ENCODE peak calls at places on chromosomes 7 and 10, in seven cellular contexts. T is AG04450; C is ovary; D is CD8-positive, alpha-beta T cell; Y is BE2C; L is suprapubic skin; N is upper lobe of left lung. S is an unnamed sample.
A peak's percentile ranks its signal among the peaks of the same experiment; 100 is the strongest.

GRCh38 chr7:95342642-95343252 is 18.4 kb upstream of the PON1 start:
- DNase-seq in T (no peak), C (no peak), D (no peak), Y (no peak), L (no peak), N (no peak), S (no peak)

GRCh38 chr7:144048648-144049047 is at the start of gene OR2A5:
- DNase-seq in T (no peak), C (no peak), D (no peak), Y (no peak), L (no peak), N (no peak), S (no peak)

GRCh38 chr7:53877688-53878087 is 664.5 kb upstream of the VSTM2A start:
- DNase-seq in T (no peak), C (no peak), D (no peak), Y (no peak), L (no peak), N (no peak), S (no peak)

GRCh38 chr10:84944187-84944586 is 615.8 kb downstream of the CCSER2 start:
- DNase-seq in T (no peak), C (no peak), D (no peak), Y (no peak), L (no peak), N (no peak), S (no peak)

GRCh38 chr7:130844811-130845580 is 111.0 kb upstream of the KLF14 start:
- DNase-seq in T (no peak), C (no peak), D (no peak), Y (no peak), L (no peak), N (no peak), S (no peak)

GRCh38 chr7:150431839-150432658 is 18.4 kb upstream of the GIMAP8 start:
- DNase-seq in T (no peak), C (no peak), D (no peak), Y (no peak), L (no peak), N (no peak), S (no peak)

GRCh38 chr7:40463449-40463848 is 328.6 kb downstream of the SUGCT start:
- DNase-seq in T (no peak), C (no peak), D (no peak), Y (no peak), L (no peak), N (no peak), S (no peak)

GRCh38 chr10:125084191-125085186 is 75.9 kb downstream of the CTBP2 start:
- DNase-seq in T (peak; percentile 78), C (peak; percentile 70), D (no peak), Y (no peak), L (peak; percentile 61), N (no peak), S (peak; percentile 95)

GRCh38 chr10:101013365-101013825 is 13.8 kb downstream of the LZTS2 start:
- DNase-seq in T (no peak), C (no peak), D (no peak), Y (no peak), L (no peak), N (no peak), S (no peak)

GRCh38 chr10:101012525-101013364 is 13.1 kb downstream of the LZTS2 start:
- DNase-seq in T (peak; percentile 79), C (peak; percentile 90), D (peak; percentile 41), Y (peak; percentile 90), L (peak; percentile 94), N (peak; percentile 91), S (no peak)

GRCh38 chr10:101010329-101010728 is 10.7 kb downstream of the LZTS2 start:
- DNase-seq in T (no peak), C (no peak), D (no peak), Y (no peak), L (no peak), N (no peak), S (no peak)

GRCh38 chr10:101014230-101014884 is 14.7 kb downstream of the LZTS2 start:
- DNase-seq in T (no peak), C (peak; percentile 87), D (peak; percentile 60), Y (peak; percentile 84), L (peak; percentile 89), N (peak; percentile 82), S (no peak)

DNA sequence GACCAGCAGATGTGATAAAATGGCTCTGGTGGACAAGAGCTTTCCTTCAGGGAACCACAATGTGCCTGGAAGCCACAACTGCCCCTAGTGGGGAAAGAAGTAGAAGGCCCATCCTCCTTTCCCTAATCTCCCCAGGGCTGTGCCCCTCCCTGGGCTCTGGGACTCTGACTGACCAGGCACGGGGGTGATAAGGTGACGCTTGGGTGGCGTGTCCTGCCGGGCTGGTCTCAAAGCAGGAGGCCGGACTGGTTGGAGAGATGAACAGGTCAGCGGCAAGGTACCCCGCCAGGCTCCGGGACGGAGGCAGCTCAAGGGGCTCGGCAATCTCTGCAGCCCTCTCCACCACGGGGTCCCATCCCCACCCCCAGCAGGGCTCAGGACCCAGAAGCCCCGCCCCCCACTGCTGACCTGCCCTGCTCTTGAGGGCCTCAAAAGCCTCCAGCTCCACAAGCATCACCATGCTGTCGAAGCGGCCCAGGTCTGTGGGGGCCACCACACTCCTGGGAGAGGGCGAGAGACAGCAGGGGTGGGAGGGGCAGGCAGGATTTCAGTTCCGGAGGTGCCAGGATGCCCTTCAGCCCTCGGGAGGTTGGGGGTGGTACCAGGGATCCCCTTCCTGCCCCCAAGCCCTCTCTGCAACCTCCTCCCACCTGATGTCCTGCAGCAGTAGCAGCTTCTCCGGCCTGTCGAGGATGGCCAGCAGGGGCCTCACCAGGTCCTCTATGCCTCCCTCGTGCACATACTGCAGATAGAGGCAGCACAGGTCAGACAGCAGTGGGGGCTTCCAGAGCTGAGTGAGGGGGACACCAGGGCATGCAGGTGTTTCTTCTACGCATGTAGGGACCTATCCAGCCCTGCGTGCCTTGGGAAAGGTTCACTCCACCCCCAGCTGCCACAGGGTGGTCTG is 12.2 kb downstream of the LZTS2 start:
- DNase-seq in T (no peak), C (no peak), D (no peak), Y (no peak), L (no peak), N (no peak), S (no peak)
- TF ChIP-seq CTCF in T (peak; percentile 60), C (no peak), D (no peak), Y (peak; percentile 48), L (no peak), N (no peak), S (no peak)

GRCh38 chr10:75397571-75397921 is 4.0 kb downstream of the ZNF503 start:
- DNase-seq in T (no peak), C (peak; percentile 59), D (no peak), Y (no peak), L (no peak), N (no peak), S (no peak)

GRCh38 chr10:75398238-75398629 is 3.3 kb downstream of the ZNF503 start:
- DNase-seq in T (no peak), C (no peak), D (no peak), Y (no peak), L (no peak), N (no peak), S (no peak)

GRCh38 chr10:75399461-75400162 is 2.0 kb downstream of the ZNF503 start:
- DNase-seq in T (no peak), C (peak; percentile 89), D (no peak), Y (peak; percentile 82), L (peak; percentile 89), N (peak; percentile 87), S (no peak)

GRCh38 chr10:75400163-75400768 is 1.3 kb downstream of the ZNF503 start:
- DNase-seq in T (no peak), C (peak; percentile 67), D (no peak), Y (no peak), L (no peak), N (no peak), S (no peak)

DNA sequence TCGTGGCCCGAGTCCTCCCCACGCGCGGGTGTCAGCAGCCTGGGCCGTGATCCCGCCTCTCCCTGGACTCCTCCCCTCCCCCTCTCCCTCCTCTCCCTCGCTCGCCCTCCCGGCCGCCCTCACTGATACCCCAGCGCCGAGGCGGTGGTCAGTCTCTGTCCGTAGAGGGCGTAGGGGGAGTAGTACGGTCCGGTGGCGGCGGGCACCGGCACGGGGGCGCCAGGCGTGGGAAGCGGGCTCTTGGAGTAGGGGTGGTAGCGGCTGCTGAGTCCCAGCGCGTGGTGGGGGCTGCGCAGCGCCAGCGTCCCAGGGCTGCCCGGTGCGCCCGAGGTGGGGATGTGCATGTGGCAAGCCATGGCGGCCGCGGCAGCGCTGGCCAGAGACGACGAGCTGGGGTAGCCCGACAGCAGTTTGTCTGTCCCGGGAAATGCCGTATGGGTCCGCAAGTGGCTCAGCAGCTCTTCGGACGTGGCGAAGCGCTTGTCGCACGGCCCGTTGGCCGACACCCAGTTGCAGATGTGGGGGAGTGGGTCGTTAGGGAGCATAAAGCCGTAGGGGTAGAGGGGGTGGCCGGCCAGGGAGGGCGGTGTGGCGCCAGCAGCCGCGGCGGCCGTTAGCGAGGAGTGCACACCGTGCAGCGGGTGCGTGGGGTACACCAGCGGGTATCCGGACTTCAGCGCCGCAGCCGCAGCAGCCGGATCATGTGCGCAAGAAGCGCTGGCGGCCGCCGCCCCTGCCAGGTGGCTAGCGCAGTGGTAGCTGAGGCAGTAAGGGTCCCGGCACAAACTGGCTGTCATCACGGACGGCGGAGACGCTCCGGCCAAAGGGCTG is 2.7 kb downstream of the ZNF503 start:
- DNase-seq in T (no peak), C (peak; percentile 61), D (no peak), Y (no peak), L (no peak), N (peak; percentile 26), S (no peak)
- H3K4me3 ChIP-seq in T (peak overlapping the region; percentile 100), C (peak overlapping the region; percentile 93), D (no peak overlapping the region), Y (no peak overlapping the region), L (peak overlapping the region; percentile 89), N (peak overlapping the region; percentile 78), S (no peak overlapping the region)

GRCh38 chr10:44684641-44685040 is 226.5 kb upstream of the TMEM72 start:
- DNase-seq in T (no peak), C (no peak), D (no peak), Y (no peak), L (no peak), N (no peak), S (no peak)

GRCh38 chr10:44685177-44685576 is 226.0 kb upstream of the TMEM72 start:
- DNase-seq in T (no peak), C (no peak), D (no peak), Y (no peak), L (no peak), N (no peak), S (no peak)

GRCh38 chr10:44689368-44689767 is 221.8 kb upstream of the TMEM72 start:
- DNase-seq in T (no peak), C (no peak), D (no peak), Y (no peak), L (no peak), N (no peak), S (no peak)
- TF ChIP-seq CTCF in T (peak; percentile 43), C (no peak), D (no peak), Y (no peak), L (no peak), N (no peak), S (peak; percentile 50)

DNA sequence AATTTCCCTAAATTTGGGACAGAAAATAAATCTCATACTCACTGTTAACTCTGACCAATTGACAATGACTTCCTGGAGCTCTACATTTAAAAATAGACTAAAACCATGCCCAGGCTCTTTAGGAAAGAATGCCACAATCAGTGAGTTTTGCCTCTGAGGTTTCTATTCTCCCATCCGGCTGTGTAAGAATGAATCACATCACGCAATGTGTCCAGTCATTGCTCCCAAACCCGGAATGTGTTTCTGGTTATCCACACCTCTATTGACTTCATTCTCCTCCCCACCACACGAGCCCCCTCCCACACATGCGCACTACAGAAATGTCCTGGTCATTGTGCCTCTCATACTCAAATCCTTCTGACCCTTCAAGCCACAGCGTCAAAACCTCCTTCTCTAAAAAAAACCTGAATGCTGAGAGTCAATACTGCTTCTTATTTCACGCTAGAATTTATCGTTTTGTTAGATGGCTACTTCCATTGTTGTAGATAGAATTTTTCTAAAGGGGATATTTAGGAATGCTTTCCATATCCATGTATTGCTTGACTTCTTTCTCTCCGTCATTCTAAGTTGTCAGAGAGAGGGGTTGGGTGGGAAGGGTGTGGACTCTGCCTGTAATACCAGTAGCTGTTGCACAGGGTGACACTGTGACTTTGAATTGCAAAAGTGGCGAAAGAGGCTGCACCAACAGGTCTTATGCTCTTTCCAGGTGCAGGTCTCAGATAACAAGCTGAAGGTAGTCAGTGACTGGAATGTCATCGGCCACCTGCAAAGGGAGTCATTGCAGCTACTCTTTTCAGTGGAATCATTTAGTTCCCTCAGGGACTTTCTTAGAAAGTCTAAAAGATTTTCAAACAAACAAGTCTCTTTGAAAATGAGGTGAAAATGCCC is 356.6 kb downstream of the PAXIP1 start:
- DNase-seq in T (no peak), C (no peak), D (no peak), Y (no peak), L (no peak), N (no peak), S (no peak)
- H3K4me3 ChIP-seq in T (no peak overlapping the region), C (no peak overlapping the region), D (no peak overlapping the region), Y (no peak overlapping the region), L (no peak overlapping the region), N (no peak overlapping the region), S (no peak overlapping the region)